ENCODE peak calls at places on chromosomes 11 and 22, in five cellular contexts. U is A549, N is K562, H is GM12878, T is HepG2. A is an unnamed sample.

GRCh38 chr22:39239561-39240423 is 5.0 kb downstream of the PDGFB start:
- DNase-seq in U (no peak), N (no peak), H (no peak), T (no peak), A (no peak)

GRCh38 chr11:65489061-65489705 is 9.7 kb upstream of the MALAT1 start:
- DNase-seq in U (no peak), N (peak), H (no peak), T (peak), A (peak)

GRCh38 chr22:20491346-20491745 is 4.2 kb downstream of the KLHL22 start:
- DNase-seq in U (no peak), N (no peak), H (no peak), T (no peak), A (no peak)

GRCh38 chr11:128069665-128070064 is 517.7 kb downstream of the ETS1 start:
- DNase-seq in U (no peak), N (no peak), H (no peak), T (no peak), A (no peak)

GRCh38 chr11:114109206-114110090 is 49.9 kb downstream of the ZBTB16 start:
- DNase-seq in U (no peak), N (no peak), H (no peak), T (no peak), A (no peak)

GRCh38 chr11:2539761-2540520 is 95.1 kb downstream of the KCNQ1 start:
- DNase-seq in U (no peak), N (no peak), H (no peak), T (no peak), A (no peak)

GRCh38 chr22:37763652-37764051 is 44.1 kb upstream of the GCAT start:
- DNase-seq in U (no peak), N (no peak), H (no peak), T (no peak), A (no peak)

GRCh38 chr11:3616721-3617460 is 24.9 kb downstream of the ART5 start:
- DNase-seq in U (no peak), N (no peak), H (no peak), T (no peak), A (no peak)

GRCh38 chr11:120343429-120343828 is 7.2 kb downstream of the ARHGEF12 start:
- DNase-seq in U (no peak), N (no peak), H (peak), T (no peak), A (peak)

GRCh38 chr11:65169164-65169641 is 830 bp upstream of the SPDYC start:
- DNase-seq in U (no peak), N (peak), H (no peak), T (no peak), A (no peak)

GRCh38 chr11:95108671-95109551 is 19.3 kb downstream of the ENDOD1 start:
- DNase-seq in U (no peak), N (peak), H (no peak), T (no peak), A (no peak)

GRCh38 chr11:37946155-37946766 is 1348.2 kb upstream of the RAG2 start:
- DNase-seq in U (no peak), N (peak), H (peak), T (peak), A (peak)

GRCh38 chr11:65477271-65478029 is 21.4 kb upstream of the MALAT1 start:
- DNase-seq in U (peak), N (peak), H (no peak), T (peak), A (peak)

GRCh38 chr11:60349990-60350389 is 22.9 kb downstream of the MS4A6E start:
- DNase-seq in U (no peak), N (no peak), H (no peak), T (no peak), A (no peak)

GRCh38 chr11:82003671-82004148 is 730.0 kb downstream of the FAM181B start:
- DNase-seq in U (no peak), N (no peak), H (no peak), T (no peak), A (no peak)

GRCh38 chr11:85809191-85809590 is 1.8 kb downstream of the SYTL2 start:
- DNase-seq in U (no peak), N (peak), H (no peak), T (no peak), A (no peak)

GRCh38 chr11:96311120-96311568 is 31.9 kb downstream of the MAML2 start:
- DNase-seq in U (no peak), N (no peak), H (no peak), T (no peak), A (no peak)

GRCh38 chr22:42433754-42434153 is 1.6 kb upstream of the NFAM1 start:
- DNase-seq in U (no peak), N (no peak), H (no peak), T (no peak), A (no peak)

GRCh38 chr11:44300881-44301855 is 8.8 kb downstream of the ALX4 start:
- DNase-seq in U (peak), N (no peak), H (no peak), T (no peak), A (no peak)

GRCh38 chr11:44506375-44507016 is 59.0 kb upstream of the CD82 start:
- DNase-seq in U (no peak), N (no peak), H (no peak), T (no peak), A (no peak)

GRCh38 chr22:45604239-45604711 is 67.4 kb upstream of the ATXN10 start:
- DNase-seq in U (peak), N (no peak), H (no peak), T (no peak), A (no peak)

GRCh38 chr11:91160661-91161060 is 937.8 kb upstream of the CHORDC1 start:
- DNase-seq in U (no peak), N (no peak), H (no peak), T (no peak), A (no peak)

GRCh38 chr11:121613724-121614123 is 161.0 kb upstream of the SORL1-AS1 start:
- DNase-seq in U (no peak), N (no peak), H (no peak), T (no peak), A (no peak)

GRCh38 chr11:112173152-112173551 is 2.2 kb upstream of the BCO2 start:
- DNase-seq in U (no peak), N (peak), H (no peak), T (no peak), A (no peak)

GRCh38 chr22:22691055-22691454 is 46.6 kb downstream of the GGTLC2 start:
- DNase-seq in U (no peak), N (no peak), H (no peak), T (no peak), A (no peak)

GRCh38 chr11:96736591-96736990 is 346.8 kb downstream of the JRKL start:
- DNase-seq in U (no peak), N (no peak), H (no peak), T (no peak), A (no peak)

GRCh38 chr11:105862736-105863367 is 159.2 kb downstream of the MSANTD4 start:
- DNase-seq in U (no peak), N (peak), H (no peak), T (peak), A (peak)

GRCh38 chr22:22110548-22111266 is 128.1 kb upstream of the TOP3B start:
- DNase-seq in U (peak), N (peak), H (peak), T (no peak), A (peak)

GRCh38 chr11:64271339-64272132 is 12.9 kb downstream of the BAD start:
- DNase-seq in U (peak), N (peak), H (peak), T (peak), A (peak)

GRCh38 chr11:117375960-117376359 is 48.3 kb downstream of the CEP164 start:
- DNase-seq in U (no peak), N (no peak), H (no peak), T (no peak), A (no peak)

GRCh38 chr22:19582033-19582693 is 58.0 kb upstream of the CLDN5 start:
- DNase-seq in U (no peak), N (peak), H (no peak), T (no peak), A (no peak)

GRCh38 chr11:114430290-114430689 is 9.0 kb upstream of the REXO2 start:
- DNase-seq in U (no peak), N (no peak), H (no peak), T (no peak), A (no peak)

GRCh38 chr11:32418836-32419235 is 16.5 kb downstream of the WT1 start:
- DNase-seq in U (no peak), N (no peak), H (no peak), T (no peak), A (no peak)
- TF ChIP-seq REST in U (no peak), N (no peak), H (no peak), T (no peak), A (no peak)

DNA sequence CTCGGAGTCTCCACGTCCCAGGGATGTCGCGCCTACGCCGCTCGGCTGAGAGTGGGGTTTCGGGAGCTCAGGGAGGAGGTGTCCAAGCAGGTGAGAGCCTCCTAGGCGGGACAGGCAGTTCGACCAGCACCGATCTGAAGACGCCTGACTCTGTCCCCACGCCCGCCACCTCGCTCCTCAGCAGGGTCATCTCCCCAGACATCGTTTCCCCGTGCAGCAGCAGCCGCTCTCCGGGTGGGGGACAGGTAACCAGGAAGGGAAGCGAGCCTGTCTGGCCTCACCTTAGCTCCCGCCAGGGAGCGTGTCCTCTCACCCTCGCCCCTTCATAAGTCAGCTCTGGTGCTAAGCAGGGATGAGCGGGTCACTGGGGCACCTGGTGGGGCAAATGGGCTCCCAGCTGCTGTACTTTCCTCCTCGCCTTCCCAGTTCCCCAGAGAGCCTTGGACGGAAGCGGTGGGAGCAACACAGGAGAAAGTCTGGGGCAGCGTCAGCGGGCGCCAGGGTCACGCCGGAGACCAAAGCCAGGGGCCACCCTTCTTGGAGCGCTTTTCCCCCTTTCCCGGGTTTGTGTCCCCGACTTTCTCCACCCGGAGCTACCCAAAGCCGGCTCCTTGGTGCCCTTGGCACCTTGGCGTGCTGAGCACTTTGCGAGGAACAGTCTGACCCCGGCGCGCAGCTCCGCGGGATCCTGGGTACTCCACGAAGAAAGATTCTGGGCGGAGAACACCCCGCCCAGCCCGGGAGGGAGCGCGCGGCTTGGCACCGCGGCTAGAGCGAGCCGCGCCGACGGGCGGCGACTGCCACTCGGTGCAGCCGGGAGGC is 1.6 kb downstream of the SPON1 start:
- DNase-seq in U (no peak), N (no peak), H (no peak), T (no peak), A (peak)
- TF ChIP-seq JUNB in U (no peak), N (no peak), H (no peak), T (no peak), A (no peak)

DNA sequence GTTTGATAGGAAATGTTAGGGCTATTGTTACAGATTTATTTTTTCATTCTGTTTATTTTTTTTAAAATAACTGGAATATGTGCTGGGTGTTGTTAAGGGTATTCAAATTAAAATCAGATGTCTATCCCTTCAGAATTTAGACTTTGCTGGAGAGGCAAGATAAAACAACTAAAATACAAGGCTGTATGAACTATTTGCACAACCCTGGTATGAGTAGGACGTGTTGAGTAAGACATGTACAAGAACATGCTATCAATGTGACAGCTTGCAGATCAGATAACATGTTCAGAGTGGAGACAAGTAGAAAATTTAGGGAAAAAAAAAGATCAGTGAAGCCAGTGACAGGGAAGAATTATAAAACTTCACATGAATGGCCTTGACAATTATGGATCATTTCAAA is 853.5 kb downstream of the METTL15 start:
- DNase-seq in U (no peak), N (no peak), H (no peak), T (no peak), A (no peak)
- TF ChIP-seq REST in U (no peak), N (no peak), H (no peak), T (no peak), A (no peak)

GRCh38 chr11:46050065-46050464 is 71.2 kb downstream of the PHF21A start:
- DNase-seq in U (no peak), N (no peak), H (no peak), T (peak), A (peak)
- TF ChIP-seq JUNB in U (no peak), N (no peak), H (no peak), T (no peak), A (no peak)

A was measured in GM23338.